ENCODE peak calls at places on chromosomes 4 and X, in ten cellular contexts. M is cerebellum; L is germinal center; E is activated naive CD4-positive, alpha-beta T cell; Z is fibroblast of the aortic adventitia; W is myocyte; C is activated T-cell treated with anti-CD3 and anti-CD28 coated beads for 24 hours; I is activated CD4-positive, alpha-beta memory T cell treated with anti-CD3 and anti-CD28 coated beads, Interleukin-2, amount 10 ng/mL, durations not matched to agents 7 days and 5 days; X is stomach; V is colonic mucosa. S is an unnamed sample.

GRCh38 chr4:158676076-158676475 is 4.0 kb downstream of the ETFDH start:
- DNase-seq in C (no peak), E (no peak), L (no peak), I (no peak), V (no peak), X (no peak), Z (no peak), W (no peak), M (no peak), S (no peak)

GRCh38 chr4:33998204-33998603 is 2246.1 kb downstream of the ARAP2 start:
- DNase-seq in M (no peak), L (no peak), E (no peak), Z (peak; percentile 2), V (no peak), C (no peak), X (no peak), W (no peak), I (no peak), S (no peak)

GRCh38 chrX:43493751-43494150 is 162.3 kb upstream of the MAOA start:
- DNase-seq in C (no peak), Z (no peak), V (no peak), E (no peak), X (no peak), M (no peak), W (no peak), I (no peak), L (no peak), S (no peak)

GRCh38 chr4:15197005-15197404 is 194.7 kb downstream of the CPEB2 start:
- DNase-seq in E (no peak), I (no peak), C (no peak), M (peak; percentile 33), X (no peak), W (peak; percentile 67), Z (peak; percentile 42), L (no peak), V (no peak), S (no peak)

GRCh38 chr4:108901271-108901670 is 138.4 kb upstream of the ETNPPL start:
- DNase-seq in E (no peak), I (no peak), L (no peak), X (no peak), Z (no peak), M (no peak), V (no peak), W (no peak), C (no peak), S (no peak)

GRCh38 chr4:26321326-26322276 is 787 bp downstream of the RBPJ start:
- DNase-seq in Z (peak; percentile 47), W (peak; percentile 68), X (no peak), M (no peak), E (peak; percentile 11), L (peak; percentile 17), C (peak; percentile 10), I (peak; percentile 37), V (peak; percentile 47), S (peak; percentile 13)

GRCh38 chr4:29051381-29051965 is 1668.7 kb upstream of the PCDH7 start:
- DNase-seq in V (no peak), C (no peak), I (no peak), E (no peak), M (no peak), Z (peak; percentile 11), X (no peak), L (no peak), W (no peak), S (no peak)

GRCh38 chr4:73891739-73892405 is 22.7 kb downstream of the CXCL1 start:
- DNase-seq in M (no peak), V (no peak), L (no peak), E (no peak), I (no peak), W (peak; percentile 57), X (no peak), C (no peak), Z (peak; percentile 97), S (no peak)

GRCh38 chr4:76585270-76585669 is 150.2 kb downstream of the SHROOM3 start:
- DNase-seq in C (no peak), W (no peak), E (no peak), M (no peak), Z (peak; percentile 31), V (no peak), L (no peak), I (no peak), X (no peak), S (no peak)

GRCh38 chr4:188623314-188623854 is 484.1 kb downstream of the TRIML1 start:
- DNase-seq in C (no peak), X (no peak), W (no peak), L (no peak), E (no peak), Z (no peak), V (no peak), I (no peak), M (no peak), S (no peak)

GRCh38 chr4:175946472-175947116 is 119.0 kb upstream of the WDR17 start:
- DNase-seq in V (no peak), C (no peak), E (no peak), L (no peak), M (no peak), W (peak; percentile 92), I (no peak), X (no peak), Z (peak; percentile 44), S (no peak)

GRCh38 chr4:168540865-168541607 is 44.2 kb downstream of the PALLD start:
- DNase-seq in X (no peak), M (no peak), W (no peak), C (no peak), V (no peak), E (no peak), Z (peak; percentile 5), L (no peak), I (no peak), S (no peak)

GRCh38 chr4:172515266-172515879 is 653.2 kb upstream of the GALNT7 start:
- DNase-seq in Z (no peak), C (no peak), X (no peak), M (no peak), L (no peak), E (no peak), I (no peak), W (peak; percentile 72), V (no peak), S (no peak)

GRCh38 chr4:150366487-150366999 is 215.4 kb upstream of the MAB21L2 start:
- DNase-seq in V (no peak), E (no peak), I (no peak), X (no peak), L (no peak), C (no peak), M (no peak), Z (no peak), W (no peak), S (no peak)

GRCh38 chr4:89898304-89898716 is 3.7 kb downstream of the MMRN1 start:
- DNase-seq in C (no peak), L (no peak), V (no peak), I (no peak), E (no peak), W (no peak), X (peak; percentile 76), Z (no peak), M (no peak), S (no peak)

GRCh38 chrX:53584891-53585290 is 101.6 kb downstream of the HUWE1 start:
- DNase-seq in M (no peak), C (no peak), I (no peak), V (no peak), Z (no peak), E (no peak), W (no peak), L (no peak), X (no peak), S (no peak)

GRCh38 chr4:39706829-39707511 is 9.0 kb downstream of the UBE2K start:
- DNase-seq in I (no peak), L (no peak), Z (peak; percentile 63), V (no peak), C (no peak), E (no peak), M (no peak), X (no peak), W (peak; percentile 43), S (no peak)

GRCh38 chr4:99784836-99785235 is 31.8 kb upstream of the DAPP1 start:
- DNase-seq in C (no peak), W (no peak), X (no peak), V (no peak), E (no peak), I (no peak), Z (no peak), L (no peak), M (no peak), S (no peak)

GRCh38 chr4:121156822-121157769 is 7.0 kb downstream of the TNIP3 start:
- DNase-seq in Z (peak; percentile 24), I (no peak), M (no peak), V (peak; percentile 54), C (no peak), E (peak; percentile 10), W (peak; percentile 19), X (no peak), L (peak; percentile 5), S (no peak)

GRCh38 chr4:11976726-11977263 is 548.1 kb upstream of the HS3ST1 start:
- DNase-seq in L (no peak), C (no peak), W (no peak), M (no peak), V (no peak), Z (no peak), X (no peak), I (no peak), E (no peak), S (no peak)

GRCh38 chr4:60201052-60201673 is 999.0 kb upstream of the ADGRL3 start:
- DNase-seq in I (peak; percentile 28), Z (peak; percentile 57), L (peak; percentile 5), W (peak; percentile 65), E (no peak), M (no peak), V (peak; percentile 44), X (peak; percentile 52), C (no peak), S (peak; percentile 9)

GRCh38 chr4:77618383-77619241 is 13.0 kb downstream of the CXCL13 start:
- DNase-seq in E (peak; percentile 1), L (peak; percentile 62), W (peak; percentile 88), I (peak; percentile 58), M (peak; percentile 65), V (peak; percentile 83), X (peak; percentile 83), Z (peak; percentile 79), C (peak; percentile 55), S (peak; percentile 29)

GRCh38 chr4:122666527-122667245 is 45.8 kb upstream of the IL21 start:
- DNase-seq in W (peak; percentile 64), Z (peak; percentile 96), X (no peak), V (no peak), C (no peak), E (no peak), M (no peak), I (no peak), L (no peak), S (no peak)

GRCh38 chr4:46975841-46976551 is 17.4 kb downstream of the GABRA4 start:
- DNase-seq in E (no peak), W (no peak), X (no peak), M (no peak), L (no peak), Z (peak; percentile 11), I (no peak), C (no peak), V (no peak), S (no peak)

GRCh38 chrX:102341867-102342266 is 94.9 kb downstream of the NXF2 start:
- DNase-seq in I (no peak), L (no peak), X (no peak), C (no peak), W (peak; percentile 3), E (no peak), Z (no peak), M (no peak), V (no peak), S (no peak)

GRCh38 chr4:8173641-8174242 is 15.1 kb upstream of the ABLIM2 start:
- DNase-seq in C (no peak), V (no peak), Z (no peak), I (no peak), W (no peak), L (no peak), X (no peak), M (no peak), E (no peak), S (no peak)

GRCh38 chr4:168662297-168662985 is 165.6 kb downstream of the PALLD start:
- DNase-seq in I (no peak), E (no peak), W (no peak), X (no peak), V (no peak), C (no peak), Z (no peak), L (no peak), M (no peak), S (no peak)

GRCh38 chrX:64205441-64205734 is at the start of gene AMER1:
- DNase-seq in E (no peak), C (no peak), W (no peak), I (no peak), X (no peak), V (no peak), M (no peak), L (no peak), Z (no peak), S (peak; percentile 0)